ENCODE peak calls at places on chromosomes 2 and 18, in four cellular contexts. M is GM12865, J is body of pancreas, Y is HS-27A. T is an unnamed sample.

GRCh38 chr2:225678792-225679191 is 279.3 kb downstream of the NYAP2 start:
- DNase-seq in M (no peak), J (no peak), Y (no peak), T (no peak)

GRCh38 chr2:171878481-171878993 is 15.5 kb downstream of the SLC25A12 start:
- DNase-seq in M (peak; percentile 30), J (peak; percentile 9), Y (no peak), T (no peak)

GRCh38 chr2:238925816-238926215 is 77.9 kb downstream of the TWIST2 start:
- DNase-seq in M (no peak), J (no peak), Y (no peak), T (no peak)

GRCh38 chr18:63903981-63904570 is 3.7 kb upstream of the SERPINB10 start:
- DNase-seq in M (no peak), J (no peak), Y (no peak), T (no peak)

GRCh38 chr18:10588975-10589374 is 63.1 kb downstream of the NAPG start:
- DNase-seq in M (no peak), J (no peak), Y (no peak), T (no peak)

GRCh38 chr2:230944123-230944653 is 19.1 kb upstream of the GPR55 start:
- DNase-seq in M (peak; percentile 92), J (no peak), Y (no peak), T (no peak)

GRCh38 chr2:56260415-56260814 is 76.6 kb downstream of the CCDC85A start:
- DNase-seq in M (no peak), J (no peak), Y (no peak), T (no peak)

GRCh38 chr2:238603596-238603995 is 176.9 kb downstream of the ASB1 start:
- DNase-seq in M (no peak), J (no peak), Y (no peak), T (no peak)

GRCh38 chr2:106299696-106300095 is 105.6 kb upstream of the UXS1 start:
- DNase-seq in M (no peak), J (no peak), Y (no peak), T (no peak)

GRCh38 chr2:106269591-106270291 is 75.6 kb upstream of the UXS1 start:
- DNase-seq in M (peak; percentile 26), J (peak; percentile 95), Y (no peak), T (no peak)

GRCh38 chr18:50298443-50299284 is 11.2 kb upstream of the CXXC1 start:
- DNase-seq in M (no peak), J (no peak), Y (no peak), T (no peak)

GRCh38 chr2:154637426-154637825 is 61.1 kb upstream of the KCNJ3 start:
- DNase-seq in M (no peak), J (no peak), Y (no peak), T (no peak)

GRCh38 chr2:102304711-102305591 is 6.4 kb upstream of the IL1RL1 start:
- DNase-seq in M (no peak), J (no peak), Y (no peak), T (no peak)

GRCh38 chr2:101831351-101831865 is 133.9 kb downstream of the MAP4K4 start:
- DNase-seq in M (peak; percentile 76), J (peak; percentile 78), Y (no peak), T (peak; percentile 78)

GRCh38 chr2:44707945-44708645 is 233.4 kb upstream of the SIX3 start:
- DNase-seq in M (peak; percentile 29), J (peak; percentile 2), Y (no peak), T (peak; percentile 82)

GRCh38 chr2:215900203-215900611 is 113.1 kb downstream of the MREG start:
- DNase-seq in M (no peak), J (peak; percentile 60), Y (no peak), T (no peak)

GRCh38 chr18:21456428-21457178 is 143.9 kb downstream of the ESCO1 start:
- DNase-seq in M (peak; percentile 16), J (no peak), Y (no peak), T (no peak)

GRCh38 chr2:198127627-198128026 is 323.2 kb downstream of the PLCL1 start:
- DNase-seq in M (peak; percentile 78), J (peak; percentile 48), Y (no peak), T (peak; percentile 64)

GRCh38 chr2:65061910-65062339 is 5.7 kb downstream of the CEP68 start:
- DNase-seq in M (no peak), J (peak; percentile 94), Y (no peak), T (no peak)

GRCh38 chr2:234453216-234453615 is 43.7 kb downstream of the ARL4C start:
- DNase-seq in M (no peak), J (no peak), Y (no peak), T (no peak)

GRCh38 chr2:201158111-201158929 is 24.6 kb upstream of the CASP10 start:
- DNase-seq in M (peak; percentile 75), J (peak; percentile 86), Y (no peak), T (peak; percentile 92)

GRCh38 chr2:80579756-80580155 is 275.2 kb upstream of the LRRTM1 start:
- DNase-seq in M (no peak), J (no peak), Y (no peak), T (no peak)

GRCh38 chr18:13477147-13477683 is 249.1 kb downstream of the FAM210A start:
- DNase-seq in M (no peak), J (no peak), Y (no peak), T (no peak)

GRCh38 chr2:133521146-133521745 is 47.0 kb downstream of the NCKAP5 start:
- DNase-seq in M (no peak), J (no peak), Y (no peak), T (no peak)

GRCh38 chr2:51158236-51158635 is 126.3 kb upstream of the NRXN1 start:
- DNase-seq in M (no peak), J (no peak), Y (no peak), T (no peak)

T was measured in NAMALWA.